ENCODE peak calls at places on chromosomes 3 and 15, in nine cellular contexts. E is psoas muscle, I is Caki2, J is T-cell, Q is nucleus accumbens, G is T-helper 2 cell, W is heart right ventricle, L is BJ, T is HT1080. H is an unnamed sample.

GRCh38 chr15:94306700-94307650 is 75.6 kb downstream of the MCTP2 start:
- DNase-seq in E (no peak), I (no peak), J (no peak), Q (no peak), G (no peak), W (no peak), L (no peak), T (peak; percentile 28), H (no peak)

GRCh38 chr3:187919535-187919934 is 174.3 kb upstream of the BCL6 start:
- DNase-seq in E (no peak), I (no peak), J (no peak), Q (no peak), G (no peak), W (no peak), L (no peak), T (no peak), H (no peak)

GRCh38 chr3:45890405-45890804 is 4.1 kb downstream of the CCR9 start:
- DNase-seq in E (no peak), I (no peak), J (peak; percentile 45), Q (no peak), G (no peak), W (no peak), L (no peak), T (no peak), H (no peak)

GRCh38 chr3:135134293-135134692 is 339.2 kb downstream of the EPHB1 start:
- DNase-seq in E (no peak), I (no peak), J (no peak), Q (no peak), G (no peak), W (no peak), L (no peak), T (no peak), H (no peak)

GRCh38 chr15:89002281-89002761 is 85.9 kb upstream of the ABHD2 start:
- DNase-seq in E (no peak), I (peak; percentile 63), J (no peak), Q (no peak), G (no peak), W (peak; percentile 30), L (peak; percentile 80), T (peak; percentile 76), H (no peak)

GRCh38 chr15:57509121-57509520 is 82.6 kb upstream of the MYZAP start:
- DNase-seq in E (no peak), I (peak; percentile 54), J (no peak), Q (no peak), G (no peak), W (no peak), L (no peak), T (no peak), H (no peak)

GRCh38 chr3:69081583-69082262 is 1.6 kb upstream of the UBA3 start:
- DNase-seq in E (no peak), I (no peak), J (no peak), Q (no peak), G (no peak), W (no peak), L (no peak), T (peak; percentile 41), H (no peak)

GRCh38 chr15:64096486-64097431 is 977 bp downstream of the SNX1 start:
- DNase-seq in E (no peak), I (peak; percentile 32), J (no peak), Q (no peak), G (no peak), W (no peak), L (no peak), T (no peak), H (no peak)

GRCh38 chr3:71341721-71342120 is 241.8 kb downstream of the FOXP1 start:
- DNase-seq in E (no peak), I (peak; percentile 13), J (no peak), Q (no peak), G (no peak), W (no peak), L (peak; percentile 63), T (peak; percentile 78), H (no peak)

GRCh38 chr3:10744098-10744465 is 71.9 kb upstream of the SLC6A11 start:
- DNase-seq in E (no peak), I (no peak), J (no peak), Q (no peak), G (no peak), W (no peak), L (no peak), T (peak; percentile 12), H (no peak)

GRCh38 chr3:123372789-123373534 is 75.9 kb downstream of the ADCY5 start:
- DNase-seq in E (no peak), I (no peak), J (no peak), Q (no peak), G (no peak), W (no peak), L (no peak), T (no peak), H (no peak)

GRCh38 chr3:160482796-160483195 is 33.2 kb upstream of the TRIM59 start:
- DNase-seq in E (no peak), I (no peak), J (no peak), Q (no peak), G (no peak), W (no peak), L (no peak), T (no peak), H (no peak)

GRCh38 chr15:40175160-40175559 is 14.3 kb downstream of the BUB1B start:
- DNase-seq in E (no peak), I (no peak), J (no peak), Q (no peak), G (no peak), W (no peak), L (no peak), T (no peak), H (no peak)

GRCh38 chr3:132912416-132912753 is 125.8 kb upstream of the TMEM108 start:
- DNase-seq in E (no peak), I (no peak), J (no peak), Q (no peak), G (no peak), W (no peak), L (no peak), T (no peak), H (no peak)

GRCh38 chr3:49020335-49021212 is 1.3 kb upstream of the NDUFAF3 start:
- DNase-seq in E (peak; percentile 77), I (peak; percentile 29), J (no peak), Q (no peak), G (no peak), W (peak; percentile 62), L (no peak), T (no peak), H (no peak)

GRCh38 chr15:57387011-57387410 is 10.7 kb downstream of the CGNL1 start:
- DNase-seq in E (no peak), I (no peak), J (no peak), Q (no peak), G (no peak), W (no peak), L (no peak), T (no peak), H (no peak)

GRCh38 chr3:171809513-171810277 is 588 bp downstream of the PLD1 start:
- DNase-seq in E (peak; percentile 93), I (peak; percentile 91), J (peak; percentile 38), Q (peak; percentile 69), G (peak; percentile 13), W (peak; percentile 90), L (peak; percentile 80), T (peak; percentile 84), H (peak; percentile 38)

GRCh38 chr3:149967067-149967685 is 3.5 kb downstream of the PFN2 start:
- DNase-seq in E (no peak), I (peak; percentile 46), J (no peak), Q (no peak), G (no peak), W (no peak), L (no peak), T (peak; percentile 72), H (no peak)

GRCh38 chr3:182364323-182364722 is 429.0 kb upstream of the ATP11B start:
- DNase-seq in E (no peak), I (no peak), J (no peak), Q (peak; percentile 54), G (no peak), W (no peak), L (no peak), T (peak; percentile 69), H (no peak)

GRCh38 chr15:64000183-64000710 is 46.0 kb downstream of the DAPK2 start:
- DNase-seq in E (no peak), I (no peak), J (no peak), Q (no peak), G (no peak), W (no peak), L (no peak), T (no peak), H (no peak)

GRCh38 chr3:138188013-138188352 is 882 bp downstream of the ARMC8 start:
- DNase-seq in E (no peak), I (no peak), J (no peak), Q (no peak), G (peak; percentile 5), W (no peak), L (no peak), T (peak; percentile 69), H (peak; percentile 44)

GRCh38 chr3:125585595-125586223 is 9.6 kb downstream of the OSBPL11 start:
- DNase-seq in E (no peak), I (peak; percentile 48), J (peak; percentile 30), Q (peak; percentile 40), G (no peak), W (no peak), L (peak; percentile 15), T (peak; percentile 71), H (peak; percentile 17)

GRCh38 chr3:99859855-99860254 is 42.2 kb downstream of the CMSS1 start:
- DNase-seq in E (no peak), I (peak; percentile 13), J (no peak), Q (no peak), G (no peak), W (no peak), L (peak; percentile 99), T (peak; percentile 86), H (no peak)

GRCh38 chr3:71542548-71543370 is 40.8 kb downstream of the FOXP1 start:
- DNase-seq in E (peak; percentile 90), I (no peak), J (no peak), Q (peak; percentile 81), G (no peak), W (peak; percentile 75), L (peak; percentile 96), T (peak; percentile 39), H (no peak)

GRCh38 chr15:64209680-64210334 is 47.0 kb upstream of the PPIB start:
- DNase-seq in E (no peak), I (peak; percentile 52), J (no peak), Q (no peak), G (no peak), W (no peak), L (no peak), T (peak; percentile 69), H (no peak)

GRCh38 chr15:68374346-68374745 is 57.6 kb downstream of the ITGA11 start:
- DNase-seq in E (no peak), I (no peak), J (no peak), Q (no peak), G (no peak), W (no peak), L (no peak), T (no peak), H (no peak)

GRCh38 chr3:108569336-108569735 is 19.9 kb downstream of the CIP2A start:
- DNase-seq in E (no peak), I (no peak), J (no peak), Q (no peak), G (no peak), W (no peak), L (no peak), T (no peak), H (no peak)

GRCh38 chr15:90557651-90558084 is 27.9 kb downstream of the CRTC3 start:
- DNase-seq in E (peak; percentile 89), I (no peak), J (no peak), Q (peak; percentile 56), G (no peak), W (peak; percentile 82), L (peak; percentile 43), T (no peak), H (no peak)

H was measured in CD4-positive, alpha-beta T cell.